ENCODE peak calls at places on chromosomes 7 and 10, in nine cellular contexts. L is NCI-H774, Z is iris pigment epithelial cell, V is aorta, G is occipital lobe, O is hepatic stellate cell, F is T-cell, N is thyroid gland, U is GM23248. B is an unnamed sample.

GRCh38 chr7:67947651-67948050 is 951.0 kb downstream of the TYW1 start:
- DNase-seq in F (no peak), O (no peak), L (no peak), V (no peak), G (no peak), N (peak), Z (no peak), U (no peak), B (no peak)

GRCh38 chr7:130891254-130892094 is 157.5 kb upstream of the KLF14 start:
- DNase-seq in G (no peak), V (peak), O (peak), N (peak), L (no peak), U (peak), F (no peak), Z (peak), B (peak)

GRCh38 chr10:12503311-12503710 is 154.0 kb downstream of the CAMK1D start:
- DNase-seq in O (no peak), L (peak), N (peak), U (no peak), Z (no peak), V (no peak), G (no peak), F (no peak), B (no peak)

GRCh38 chr10:1243486-1244182 is 187.4 kb downstream of the WDR37 start:
- DNase-seq in L (no peak), U (no peak), Z (no peak), V (peak), N (no peak), F (no peak), O (no peak), G (no peak), B (no peak)

GRCh38 chr10:30645340-30645827 is 15.8 kb upstream of the LYZL2 start:
- DNase-seq in F (no peak), V (peak), O (peak), G (no peak), L (no peak), Z (peak), U (peak), N (no peak), B (peak)

GRCh38 chr7:94067506-94067905 is 63.4 kb upstream of the BET1 start:
- DNase-seq in L (no peak), G (no peak), U (peak), O (no peak), Z (no peak), F (no peak), V (no peak), N (no peak), B (no peak)

GRCh38 chr7:29297194-29297890 is 102.8 kb downstream of the CHN2 start:
- DNase-seq in G (no peak), U (no peak), Z (no peak), N (no peak), F (no peak), V (no peak), L (no peak), O (no peak), B (no peak)

GRCh38 chr7:26449175-26450165 is 157.8 kb downstream of the SNX10 start:
- DNase-seq in N (no peak), V (no peak), Z (peak), U (peak), F (no peak), O (no peak), L (no peak), G (no peak), B (peak)

GRCh38 chr10:88270871-88271713 is 312.0 kb downstream of the RNLS start:
- DNase-seq in U (peak), G (no peak), O (peak), N (no peak), L (no peak), F (peak), V (no peak), Z (peak), B (peak)

GRCh38 chr10:31320179-31320597 is 1.2 kb downstream of the ZEB1 start:
- DNase-seq in O (peak), N (peak), G (no peak), U (peak), F (peak), Z (peak), L (no peak), V (peak), B (no peak)

GRCh38 chr10:5373891-5374611 is 9.3 kb downstream of the UCN3 start:
- DNase-seq in F (no peak), V (no peak), N (no peak), O (no peak), Z (no peak), U (no peak), L (no peak), G (no peak), B (no peak)

GRCh38 chr10:97519342-97519741 is 20.6 kb downstream of the UBTD1 start:
- DNase-seq in F (no peak), N (no peak), G (no peak), L (no peak), Z (no peak), U (peak), O (no peak), V (no peak), B (no peak)

GRCh38 chr10:11443468-11444147 is 167.8 kb downstream of the USP6NL start:
- DNase-seq in O (no peak), N (no peak), L (no peak), V (no peak), G (no peak), Z (no peak), F (no peak), U (no peak), B (no peak)

GRCh38 chr7:31052841-31053601 is 913 bp downstream of the ADCYAP1R1 start:
- DNase-seq in F (no peak), U (no peak), N (no peak), V (no peak), O (no peak), Z (no peak), L (no peak), G (no peak), B (no peak)

GRCh38 chr10:1309237-1309968 is 253.2 kb downstream of the WDR37 start:
- DNase-seq in N (no peak), U (no peak), Z (no peak), F (no peak), O (no peak), V (no peak), L (no peak), G (no peak), B (no peak)

GRCh38 chr7:80640841-80641240 is 2.4 kb downstream of the CD36 start:
- DNase-seq in U (peak), V (no peak), G (no peak), F (no peak), O (peak), N (no peak), L (no peak), Z (peak), B (peak)

GRCh38 chr10:88918506-88918905 is 34.1 kb downstream of the ACTA2 start:
- DNase-seq in Z (no peak), F (no peak), N (no peak), G (no peak), U (no peak), O (no peak), V (no peak), L (no peak), B (peak)

GRCh38 chr7:73429218-73429617 is 4.4 kb upstream of the FZD9 start:
- DNase-seq in N (no peak), Z (peak), U (peak), O (no peak), F (no peak), V (no peak), L (peak), G (no peak), B (no peak)

GRCh38 chr7:2050511-2050866 is 182.3 kb downstream of the MAD1L1 start:
- DNase-seq in V (no peak), N (no peak), Z (no peak), G (no peak), U (no peak), O (no peak), L (no peak), F (no peak), B (no peak)